ENCODE peak calls at places on chromosome 17, in seven cellular contexts. I is breast epithelium, S is HL-60, O is HCT116, T is pancreas, E is endothelial cell, N is MCF 10A. H is an unnamed sample.

GRCh38 chr17:83062011-83062817 is 17.2 kb upstream of the METRNL start:
- DNase-seq in T (peak; percentile 49), S (no peak), N (no peak), I (peak; percentile 44), E (no peak), O (no peak), H (peak; percentile 28)

GRCh38 chr17:76982408-76983074 is 114.3 kb downstream of the MGAT5B start:
- DNase-seq in O (no peak), E (no peak), S (no peak), T (no peak), N (no peak), I (no peak), H (no peak)

GRCh38 chr17:37092701-37093100 is 143.9 kb downstream of the AATF start:
- DNase-seq in N (no peak), O (no peak), I (no peak), T (no peak), E (no peak), S (no peak), H (no peak)

GRCh38 chr17:18920911-18921441 is 31.0 kb upstream of the SLC5A10 start:
- DNase-seq in O (no peak), N (no peak), I (no peak), E (no peak), S (no peak), T (no peak), H (no peak)

GRCh38 chr17:79862771-79863440 is 23.7 kb upstream of the CBX4 start:
- DNase-seq in I (no peak), E (no peak), O (no peak), N (no peak), S (no peak), T (no peak), H (no peak)

GRCh38 chr17:8838551-8839095 is 28.9 kb downstream of the PIK3R6 start:
- DNase-seq in S (no peak), I (no peak), N (no peak), T (no peak), E (no peak), O (no peak), H (no peak)

GRCh38 chr17:68346448-68346847 is 55.2 kb downstream of the ARSG start:
- DNase-seq in I (no peak), E (no peak), N (no peak), T (no peak), S (peak; percentile 95), O (no peak), H (no peak)

GRCh38 chr17:27956601-27957445 is 63.7 kb upstream of the LYRM9 start:
- DNase-seq in E (no peak), T (peak; percentile 61), O (no peak), I (no peak), N (peak; percentile 4), S (no peak), H (peak; percentile 67)

GRCh38 chr17:40478486-40478885 is 22.9 kb downstream of the TNS4 start:
- DNase-seq in E (no peak), I (no peak), O (no peak), T (no peak), N (no peak), S (no peak), H (no peak)

GRCh38 chr17:41891135-41892065 is 26.2 kb upstream of the KLHL11 start:
- DNase-seq in S (no peak), N (no peak), I (no peak), E (no peak), T (no peak), O (no peak), H (no peak)

GRCh38 chr17:75024686-75025397 is 12.4 kb downstream of the MRPL58 start:
- DNase-seq in N (no peak), E (no peak), O (no peak), S (no peak), T (no peak), I (no peak), H (no peak)

GRCh38 chr17:17422641-17423040 is 54.2 kb upstream of the MED9 start:
- DNase-seq in I (no peak), N (no peak), S (no peak), O (no peak), T (no peak), E (no peak), H (no peak)

GRCh38 chr17:42287305-42288077 is 807 bp upstream of the STAT5A start:
- DNase-seq in T (no peak), N (no peak), E (no peak), O (no peak), S (no peak), I (no peak), H (peak; percentile 31)

GRCh38 chr17:58516644-58517377 is 2.4 kb upstream of the MTMR4 start:
- DNase-seq in I (no peak), S (no peak), T (no peak), O (no peak), N (no peak), E (no peak), H (peak; percentile 37)

GRCh38 chr17:14203392-14203791 is 33.3 kb downstream of the CDRT15 start:
- DNase-seq in S (no peak), E (no peak), N (no peak), O (no peak), I (no peak), T (no peak), H (no peak)

GRCh38 chr17:22217135-22217534 is 524.8 kb downstream of the KCNJ18 start:
- DNase-seq in N (no peak), S (no peak), E (peak; percentile 16), I (no peak), T (no peak), O (no peak), H (no peak)

GRCh38 chr17:83152745-83153611 is 73.6 kb downstream of the METRNL start:
- DNase-seq in O (no peak), E (no peak), S (peak; percentile 14), N (no peak), I (peak; percentile 49), T (no peak), H (no peak)

GRCh38 chr17:63376949-63377348 is 69.2 kb downstream of the CYB561 start:
- DNase-seq in I (no peak), N (no peak), E (no peak), S (no peak), T (no peak), O (no peak), H (no peak)

GRCh38 chr17:21679256-21680146 is 12.8 kb upstream of the KCNJ18 start:
- DNase-seq in T (peak; percentile 77), N (no peak), S (no peak), O (no peak), E (no peak), I (peak; percentile 49), H (no peak)

GRCh38 chr17:59165933-59166342 is 10.4 kb downstream of the PRR11 start:
- DNase-seq in E (peak; percentile 60), O (peak; percentile 49), I (no peak), S (no peak), N (peak; percentile 60), T (no peak), H (peak; percentile 62)

GRCh38 chr17:76458580-76459490 is 5.9 kb upstream of the UBE2O start:
- DNase-seq in S (no peak), N (peak; percentile 72), T (peak; percentile 82), I (no peak), O (peak; percentile 57), E (peak; percentile 75), H (peak; percentile 78)

GRCh38 chr17:50507871-50508572 is at the start of gene MYCBPAP:
- DNase-seq in T (peak; percentile 90), N (no peak), E (peak; percentile 77), O (no peak), I (peak; percentile 75), S (peak; percentile 66), H (peak; percentile 90)
- TF ChIP-seq CTCF in T (no peak), N (no peak), E (no peak), O (no peak), I (no peak), S (no peak), H (peak; percentile 53)

DNA sequence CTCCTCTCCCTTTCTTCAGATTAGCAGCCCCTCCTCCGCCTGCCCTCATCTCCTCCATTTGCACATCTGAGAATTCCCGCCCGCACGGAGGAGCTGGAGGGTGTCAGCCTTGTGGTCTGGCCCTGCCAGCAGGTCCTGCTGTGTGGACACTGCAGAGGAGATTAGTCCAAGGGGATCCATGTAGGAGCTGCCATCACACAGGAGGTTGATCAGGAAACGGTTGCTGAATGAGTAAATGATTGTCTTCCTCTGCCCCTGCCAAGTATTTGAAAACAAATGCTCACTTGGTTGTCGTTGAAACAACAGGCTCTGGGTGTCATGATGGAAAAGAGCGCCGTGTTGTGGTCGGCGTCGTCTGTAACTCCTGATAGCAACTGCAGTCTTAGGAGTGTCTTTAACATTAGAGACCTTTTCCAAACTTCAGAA is 63.8 kb upstream of the CHMP6 start:
- DNase-seq in N (no peak), T (no peak), E (peak; percentile 22), O (no peak), I (no peak), S (no peak), H (no peak)
- TF ChIP-seq CTCF in N (no peak), T (no peak), E (no peak), O (no peak), I (no peak), S (no peak), H (no peak)

DNA sequence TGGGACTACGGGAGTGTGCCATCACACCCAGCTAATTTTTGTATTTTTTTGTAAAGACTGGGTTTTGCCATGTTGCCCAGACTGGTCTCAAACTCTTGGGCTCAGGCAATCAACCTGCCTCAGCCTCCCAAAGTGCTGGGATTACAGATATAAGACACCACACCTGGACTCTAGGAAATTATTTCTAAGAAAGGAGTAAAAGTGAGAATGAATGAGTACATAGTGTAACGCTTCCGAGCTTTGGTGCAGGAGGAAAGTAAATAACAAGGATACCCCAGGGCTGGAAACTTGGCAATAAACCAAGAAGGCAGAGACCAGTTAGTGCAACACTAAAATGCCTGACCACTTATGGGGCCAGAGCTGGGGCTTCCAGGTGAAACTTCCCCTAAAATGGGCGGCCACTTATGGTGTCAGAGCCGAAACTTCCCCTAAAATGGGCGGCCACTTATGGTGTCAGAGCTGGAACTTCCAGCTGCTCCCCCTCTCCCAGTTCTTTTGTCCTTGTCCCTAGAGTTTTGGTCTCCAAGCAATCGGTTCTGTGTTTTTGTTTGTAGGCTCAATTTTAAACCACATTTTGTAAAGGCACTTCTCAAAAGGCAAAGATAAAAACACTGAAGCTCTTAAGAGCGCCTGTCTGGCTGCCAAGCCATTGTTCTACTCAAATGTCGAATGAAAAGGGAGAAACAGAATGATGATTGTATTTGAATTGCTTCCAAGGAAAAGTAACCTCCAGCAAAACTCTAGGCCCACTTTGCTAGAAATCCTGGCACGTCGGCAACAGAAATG is 64.0 kb downstream of the NXN start:
- DNase-seq in E (no peak), T (no peak), O (no peak), S (no peak), I (no peak), N (peak; percentile 80), H (no peak)
- TF ChIP-seq CTCF in E (no peak), T (no peak), O (no peak), S (no peak), I (no peak), N (no peak), H (no peak)

GRCh38 chr17:78798695-78799559 is 16.9 kb upstream of the CYTH1 start:
- DNase-seq in O (no peak), T (peak; percentile 47), N (peak; percentile 37), I (no peak), E (no peak), S (no peak), H (peak; percentile 26)
- TF ChIP-seq CTCF in O (peak; percentile 47), T (peak; percentile 14), N (peak; percentile 27), I (no peak), E (peak; percentile 18), S (peak; percentile 33), H (peak; percentile 29)

H was measured in Caco-2.